ENCODE peak calls at places on chromosomes 2 and 18, in seven cellular contexts. C, O, K, Y, V, W and L are unnamed samples.

GRCh38 chr2:218860950-218861381 is 1.4 kb downstream of the WNT6 start:
- DNase-seq in W (peak; percentile 72), V (no peak), K (peak; percentile 82), C (no peak), Y (peak; percentile 51), O (peak; percentile 81), L (no peak)

GRCh38 chr18:24964213-24964612 is 387.8 kb downstream of the ZNF521 start:
- DNase-seq in O (no peak), V (no peak), K (no peak), C (no peak), Y (no peak), W (no peak), L (no peak)

GRCh38 chr2:120466704-120467054 is 120.7 kb downstream of the INHBB start:
- DNase-seq in O (no peak), V (no peak), K (no peak), Y (no peak), C (no peak), W (no peak), L (no peak)

GRCh38 chr2:53724511-53724910 is 43.1 kb upstream of the CHAC2 start:
- DNase-seq in V (no peak), Y (no peak), K (no peak), C (no peak), O (no peak), W (no peak), L (no peak)

GRCh38 chr2:164840458-164840929 is 1.1 kb downstream of the COBLL1 start:
- DNase-seq in Y (peak; percentile 23), O (no peak), C (peak; percentile 6), K (no peak), W (peak; percentile 69), V (no peak), L (peak; percentile 77)

GRCh38 chr2:27312152-27312551 is 3.9 kb upstream of the UCN start:
- DNase-seq in W (no peak), Y (no peak), O (no peak), V (no peak), C (no peak), K (no peak), L (no peak)

GRCh38 chr2:113158884-113159553 is 14.8 kb upstream of the PSD4 start:
- DNase-seq in C (no peak), O (no peak), Y (no peak), W (no peak), K (no peak), V (no peak), L (no peak)

GRCh38 chr2:31788273-31788672 is 207.5 kb upstream of the SRD5A2 start:
- DNase-seq in C (no peak), Y (no peak), W (no peak), O (no peak), K (no peak), V (no peak), L (no peak)

GRCh38 chr2:135798762-135799161 is 38.2 kb downstream of the LCT start:
- DNase-seq in V (no peak), Y (no peak), C (no peak), K (no peak), W (no peak), O (no peak), L (no peak)

GRCh38 chr2:143514413-143514812 is 385.2 kb downstream of the ARHGAP15 start:
- DNase-seq in K (no peak), O (no peak), V (no peak), Y (no peak), C (no peak), W (no peak), L (no peak)

GRCh38 chr18:80189197-80189865 is 58.0 kb downstream of the PARD6G start:
- DNase-seq in C (no peak), O (no peak), Y (no peak), K (no peak), W (no peak), V (no peak), L (no peak)

GRCh38 chr2:207230261-207231105 is 64.7 kb upstream of the KLF7 start:
- DNase-seq in K (no peak), W (no peak), V (no peak), O (peak; percentile 57), Y (no peak), C (peak; percentile 28), L (no peak)

GRCh38 chr2:144505245-144505801 is 14.6 kb downstream of the ZEB2 start:
- DNase-seq in O (peak; percentile 66), K (no peak), W (no peak), C (no peak), V (no peak), Y (no peak), L (no peak)

GRCh38 chr2:219619235-219619634 is 8.2 kb upstream of the SLC4A3 start:
- DNase-seq in Y (no peak), V (no peak), O (peak; percentile 35), K (no peak), C (no peak), W (no peak), L (no peak)

GRCh38 chr2:45301307-45302010 is 292.2 kb upstream of the SIX2 start:
- DNase-seq in W (no peak), K (no peak), V (no peak), Y (no peak), O (no peak), C (no peak), L (no peak)

GRCh38 chr2:240250150-240250984 is 109.9 kb upstream of the OTOS start:
- DNase-seq in O (peak; percentile 22), C (no peak), K (no peak), V (peak; percentile 45), Y (no peak), W (peak; percentile 45), L (no peak)

GRCh38 chr2:63122921-63123320 is 72.3 kb downstream of the OTX1 start:
- DNase-seq in C (no peak), W (no peak), V (no peak), Y (no peak), O (no peak), K (no peak), L (no peak)

GRCh38 chr2:158543957-158544356 is 87.2 kb downstream of the PKP4 start:
- DNase-seq in W (no peak), Y (no peak), O (no peak), V (no peak), K (no peak), C (no peak), L (no peak)

DNA sequence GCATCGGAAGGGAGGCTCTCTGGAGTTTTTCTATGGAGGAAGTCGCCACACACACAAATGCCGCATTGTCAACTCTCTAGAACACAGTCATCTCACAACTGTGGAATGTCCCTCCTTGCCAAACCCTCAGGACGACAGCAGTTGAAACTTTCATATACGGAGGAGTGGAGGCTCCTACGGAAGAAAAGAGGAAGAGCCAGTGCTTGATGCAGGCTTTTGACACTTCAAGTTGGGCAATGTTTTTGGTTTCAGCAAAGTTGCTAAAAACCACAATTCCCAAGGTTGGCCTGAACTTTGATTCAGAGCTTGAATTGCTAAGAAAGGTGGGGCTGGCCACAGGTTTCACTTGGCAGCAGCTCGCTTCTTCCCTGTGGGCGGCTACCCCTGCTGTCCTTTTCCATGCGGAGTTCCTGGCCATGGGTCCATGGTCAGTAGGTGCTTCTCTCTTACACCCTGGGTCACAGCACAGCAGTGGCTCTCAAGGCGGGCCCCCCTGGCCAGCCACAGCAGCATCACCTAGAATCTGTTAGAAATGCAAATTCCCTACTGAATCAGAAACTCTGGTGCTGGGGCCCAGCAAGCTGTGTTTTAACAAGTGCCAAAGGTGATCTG is 856.3 kb downstream of the RNF144A start:
- DNase-seq in V (peak; percentile 77), Y (no peak), W (no peak), O (no peak), K (no peak), C (no peak), L (peak; percentile 52)
- TF ChIP-seq EP300 in V (no peak), Y (no peak), W (no peak), O (no peak), K (no peak), C (no peak), L (no peak)

GRCh38 chr2:189252991-189253680 is 73.6 kb upstream of the COL5A2 start:
- DNase-seq in K (no peak), O (no peak), Y (no peak), C (no peak), V (no peak), W (no peak), L (no peak)
- H3K4me3 ChIP-seq in K (no peak overlapping the region), O (no peak overlapping the region), Y (no peak overlapping the region), C (no peak overlapping the region), V (no peak overlapping the region), W (no peak overlapping the region), L (no peak overlapping the region)

DNA sequence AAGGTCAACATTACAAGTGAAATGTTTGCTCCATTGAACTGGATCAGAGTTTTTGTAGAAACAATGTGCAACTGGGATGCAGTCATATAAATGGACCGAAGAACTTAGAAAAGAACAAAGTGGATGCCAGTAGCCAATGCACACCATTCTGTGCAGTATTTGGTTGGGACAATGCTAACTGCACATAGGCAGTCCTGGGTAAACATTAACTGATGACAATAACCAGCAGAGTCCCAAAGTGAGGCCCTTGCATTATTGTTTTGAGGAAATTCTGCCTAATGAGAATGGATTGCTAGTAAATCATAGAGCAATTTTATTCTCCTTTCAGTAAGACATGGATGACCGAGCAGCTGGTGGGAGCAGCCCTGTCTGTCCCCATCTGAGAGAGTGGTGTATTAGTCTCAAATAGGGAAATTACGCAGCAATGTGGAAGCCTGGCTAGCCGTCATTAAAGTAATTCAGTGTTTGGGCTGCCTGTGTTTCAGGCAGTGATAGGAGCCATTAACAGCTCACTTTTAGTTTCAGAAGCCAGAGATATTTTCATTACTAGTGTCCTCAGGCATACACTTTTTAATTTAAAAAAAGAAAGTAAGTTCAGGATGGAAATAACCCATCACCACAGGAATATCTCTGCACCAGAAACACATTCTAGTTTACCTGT is 94.9 kb downstream of the KCTD1 start:
- DNase-seq in O (no peak), W (no peak), V (peak; percentile 78), Y (no peak), K (no peak), C (no peak), L (no peak)
- TF ChIP-seq EP300 in O (no peak), W (no peak), V (no peak), Y (no peak), K (no peak), C (no peak), L (no peak)

GRCh38 chr18:9016819-9017169 is 85.7 kb upstream of the NDUFV2 start:
- DNase-seq in C (no peak), W (no peak), O (no peak), Y (no peak), K (no peak), V (no peak), L (no peak)

GRCh38 chr18:9015689-9016088 is 86.8 kb upstream of the NDUFV2 start:
- DNase-seq in O (no peak), K (no peak), W (no peak), V (no peak), C (no peak), Y (no peak), L (no peak)

GRCh38 chr18:9019135-9019534 is 83.4 kb upstream of the NDUFV2 start:
- DNase-seq in K (no peak), O (no peak), C (no peak), Y (no peak), V (no peak), W (no peak), L (no peak)

GRCh38 chr18:9017900-9018217 is 84.6 kb upstream of the NDUFV2 start:
- DNase-seq in W (no peak), V (no peak), C (no peak), K (no peak), O (no peak), Y (no peak), L (no peak)

GRCh38 chr18:9017170-9017899 is 85.2 kb upstream of the NDUFV2 start:
- DNase-seq in V (no peak), Y (peak; percentile 44), O (peak; percentile 90), K (peak; percentile 61), W (peak; percentile 76), C (peak; percentile 63), L (peak; percentile 91)
- H3K4me3 ChIP-seq in V (peak overlapping the region; percentile 44), Y (peak overlapping the region; percentile 29), O (peak overlapping the region; percentile 1), K (no peak overlapping the region), W (peak overlapping the region; percentile 14), C (peak overlapping the region; percentile 22), L (peak overlapping the region; percentile 23)